ENCODE peak calls at places on chromosomes 3 and 15, in four cellular contexts. L is neural progenitor cell, S is GM23338, Q is astrocyte. B is an unnamed sample. For H3K4me1, the result is how much of the 10 kb centered on the place peaks cover.

GRCh38 chr15:68100194-68100593 is 46.1 kb downstream of the PIAS1 start:
- DNase-seq in L (no peak), S (no peak), Q (no peak), B (no peak)

GRCh38 chr15:90911302-90911623 is 8.2 kb downstream of the MAN2A2 start:
- DNase-seq in L (no peak), S (no peak), Q (no peak), B (no peak)

GRCh38 chr3:23620616-23621015 is 185.1 kb upstream of the UBE2E1 start:
- DNase-seq in L (no peak), S (no peak), Q (no peak), B (no peak)

GRCh38 chr3:67765575-67765974 is 111.2 kb upstream of the SUCLG2 start:
- DNase-seq in S (no peak), L (no peak), Q (no peak), B (no peak)

GRCh38 chr15:73930371-73930770 is 4.1 kb downstream of the LOXL1 start:
- DNase-seq in L (no peak), S (no peak), Q (peak), B (peak)

GRCh38 chr3:160259589-160259988 is 34.4 kb downstream of the C3orf80 start:
- DNase-seq in S (no peak), Q (peak), L (no peak), B (no peak)

GRCh38 chr3:188431553-188431952 is 277.6 kb downstream of the LPP start:
- DNase-seq in Q (peak), L (no peak), S (no peak), B (no peak)

GRCh38 chr3:114155370-114155821 is 23.5 kb downstream of the DRD3 start:
- DNase-seq in S (peak), L (peak), Q (no peak), B (no peak)

GRCh38 chr3:170437696-170438407 is 19.2 kb downstream of the CLDN11 start:
- DNase-seq in Q (no peak), S (peak), L (no peak), B (no peak)

GRCh38 chr3:147267431-147267830 is 138.9 kb downstream of the ZIC4 start:
- DNase-seq in Q (peak), L (no peak), S (no peak), B (no peak)

GRCh38 chr3:97970929-97971460 is 1.2 kb downstream of the RIOX2 start:
- DNase-seq in Q (no peak), S (no peak), L (no peak), B (no peak)

GRCh38 chr3:127812151-127812550 is 10.2 kb downstream of the MGLL start:
- DNase-seq in Q (no peak), L (no peak), S (no peak), B (no peak)

GRCh38 chr3:29721789-29722188 is 440.9 kb downstream of the RBMS3 start:
- DNase-seq in Q (no peak), L (no peak), S (no peak), B (no peak)

GRCh38 chr15:91150492-91151160 is 50.6 kb downstream of the SV2B start:
- DNase-seq in Q (no peak), S (no peak), L (no peak), B (no peak)

GRCh38 chr3:110598847-110599490 is 472.6 kb upstream of the NECTIN3 start:
- DNase-seq in L (no peak), S (peak), Q (peak), B (no peak)

GRCh38 chr3:114671741-114672510 is 378.1 kb downstream of the TIGIT start:
- DNase-seq in L (no peak), Q (no peak), S (no peak), B (no peak)

GRCh38 chr3:153783106-153783505 is 338.1 kb upstream of the ARHGEF26 start:
- DNase-seq in Q (no peak), L (peak), S (peak), B (no peak)

GRCh38 chr3:100040846-100041245 is 73.5 kb downstream of the FILIP1L start:
- DNase-seq in S (no peak), L (no peak), Q (peak), B (no peak)

GRCh38 chr3:39101022-39101689 is 6.3 kb downstream of the GORASP1 start:
- DNase-seq in Q (no peak), S (peak), L (peak), B (no peak)

GRCh38 chr3:190131329-190131728 is 10.6 kb upstream of the P3H2 start:
- DNase-seq in Q (peak), S (no peak), L (no peak), B (no peak)

GRCh38 chr3:194439915-194440550 is 41.0 kb upstream of the GP5 start:
- DNase-seq in S (no peak), Q (no peak), L (no peak), B (no peak)

GRCh38 chr3:174784206-174784934 is 74.8 kb upstream of the NAALADL2 start:
- DNase-seq in L (no peak), Q (peak), S (no peak), B (no peak)

GRCh38 chr3:194283218-194284006 is 67.7 kb downstream of the CPN2 start:
- DNase-seq in Q (no peak), L (no peak), S (no peak), B (peak)

GRCh38 chr3:105834768-105835167 is 34.0 kb downstream of the CBLB start:
- DNase-seq in L (no peak), S (no peak), Q (no peak), B (no peak)

GRCh38 chr15:74317820-74318375 is 49.5 kb downstream of the CYP11A1 start:
- DNase-seq in L (no peak), Q (peak), S (no peak), B (peak)

GRCh38 chr15:80873568-80873967 is 94.4 kb downstream of the CEMIP start:
- DNase-seq in Q (no peak), S (no peak), L (no peak), B (no peak)
- H3K4me3 ChIP-seq in Q (no peak), S (no peak), L (no peak), B (no peak)

GRCh38 chr3:126621627-126622345 is 33.1 kb downstream of the TXNRD3 start:
- DNase-seq in L (no peak), S (no peak), Q (peak), B (no peak)
- H3K4me1 ChIP-seq in L (under half), S (under half), Q (under half), B (under half)

GRCh38 chr15:76335129-76335850 is 1.3 kb upstream of the ISL2 start:
- DNase-seq in Q (no peak), S (peak), L (peak), B (no peak)
- H3K4me3 ChIP-seq in Q (no peak), S (peak), L (peak), B (peak)

DNA sequence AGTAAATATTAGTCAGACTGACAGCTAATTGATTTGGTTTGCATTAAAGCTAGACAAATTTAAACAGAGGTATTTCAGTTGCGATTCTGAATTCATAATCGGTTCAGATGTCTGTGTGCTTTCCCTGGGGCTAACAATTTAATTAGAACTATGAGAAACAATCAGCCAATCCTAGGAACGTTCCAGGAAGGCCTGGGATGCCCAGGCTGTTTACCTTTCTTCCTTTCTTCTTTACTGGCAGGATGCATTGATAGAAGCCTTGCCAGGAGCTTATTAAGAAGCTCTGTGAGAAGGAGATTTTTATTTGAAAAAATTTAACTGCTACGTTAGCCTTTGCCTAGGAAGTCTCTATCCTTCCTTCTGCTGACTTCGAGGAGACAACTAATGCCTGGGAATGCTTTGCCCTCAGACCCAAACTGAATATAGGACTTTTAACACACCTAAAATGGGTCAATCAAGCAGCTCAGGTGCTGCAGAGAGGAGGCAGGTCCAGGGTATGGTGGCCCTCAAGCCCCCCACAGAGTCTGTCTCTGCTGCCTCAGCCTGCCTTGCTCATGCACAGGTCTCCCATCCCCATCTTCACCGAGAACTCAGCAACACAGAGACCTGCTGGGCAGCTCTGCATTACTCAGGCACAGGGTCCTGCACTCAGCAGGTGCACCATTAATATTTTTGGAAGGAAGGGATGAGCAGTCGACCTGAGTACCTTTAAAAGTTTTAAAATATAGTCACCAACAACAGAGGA is 48.5 kb downstream of the PCSK6 start:
- DNase-seq in Q (no peak), L (no peak), S (no peak), B (no peak)
- H3K4me1 ChIP-seq in Q (under half), L (under half), S (under half), B (under half)

GRCh38 chr3:138867996-138868395 is 33.3 kb upstream of the PIK3CB start:
- DNase-seq in L (no peak), Q (peak), S (no peak), B (no peak)

GRCh38 chr3:138862924-138863775 is 28.4 kb upstream of the PIK3CB start:
- DNase-seq in Q (peak), S (peak), L (no peak), B (no peak)

GRCh38 chr3:138861755-138862333 is 27.1 kb upstream of the PIK3CB start:
- DNase-seq in L (peak), Q (peak), S (peak), B (no peak)

GRCh38 chr3:138863776-138864113 is 29.0 kb upstream of the PIK3CB start:
- DNase-seq in Q (no peak), L (no peak), S (no peak), B (no peak)

DNA sequence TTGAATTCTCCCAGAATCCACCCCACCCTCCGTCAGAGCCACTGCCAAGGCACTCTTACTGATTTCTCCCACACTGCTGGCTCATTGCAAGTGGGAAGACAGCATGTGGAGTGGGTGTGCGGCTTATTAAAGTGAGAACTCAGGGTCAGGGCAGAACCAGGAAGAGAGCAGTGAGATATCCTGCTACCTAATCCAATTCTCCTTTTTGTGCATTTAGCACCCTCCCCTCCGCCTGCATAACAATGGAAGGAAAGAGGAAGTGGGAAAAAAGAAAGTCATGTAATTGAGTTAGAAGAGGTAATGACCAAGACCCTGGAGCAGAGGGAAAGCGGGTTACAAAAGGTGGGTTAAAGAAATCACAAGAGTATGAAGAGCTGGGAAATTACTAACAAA is 27.8 kb upstream of the PIK3CB start:
- DNase-seq in L (peak), Q (peak), S (peak), B (no peak)
- H3K4me3 ChIP-seq in L (peak), Q (no peak), S (peak), B (peak)

DNA sequence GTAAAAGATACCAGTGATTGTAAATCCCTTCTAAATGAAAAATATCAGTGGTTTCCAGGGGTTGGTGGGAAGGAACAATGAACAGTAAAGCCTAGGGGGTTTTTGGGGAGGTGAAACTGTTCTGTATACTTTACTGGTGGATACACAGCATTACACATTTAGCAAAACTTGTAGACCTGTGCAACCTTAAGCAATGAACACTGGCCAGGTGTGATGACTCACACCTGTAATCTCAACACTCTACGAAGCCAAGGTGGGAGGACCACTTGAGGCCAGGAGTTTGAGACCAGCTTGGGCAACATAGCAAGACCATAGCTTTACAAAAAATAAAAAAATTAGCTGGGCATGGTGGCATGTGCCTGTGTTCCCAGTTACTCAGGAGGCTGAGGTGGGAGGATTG is 1.8 kb downstream of the CCDC13 start:
- DNase-seq in L (no peak), S (no peak), Q (no peak), B (no peak)
- H3K4me1 ChIP-seq in L (under half), S (under half), Q (under half), B (under half)